ENCODE peak calls at places on chromosomes 3 and 15, in nine cellular contexts. One of them, this sample, is unnamed.

GRCh38 chr3:141305436-141305835 is 62.9 kb upstream of the ZBTB38 start:
- DNase-seq in B cell: no peak
- DNase-seq in NCI-H774: no peak
- DNase-seq in T1000: peak
- DNase-seq in effector CD4-positive, alpha-beta T cell: no peak
- DNase-seq in cardiac fibroblast: peak
- DNase-seq in suprapubic skin: no peak
- DNase-seq in OCI-M1: no peak
- DNase-seq in occipital lobe: no peak
- DNase-seq in this sample: no peak

GRCh38 chr15:27835233-27835939 is 263.7 kb downstream of the OCA2 start:
- DNase-seq in B cell: no peak
- DNase-seq in NCI-H774: no peak
- DNase-seq in T1000: no peak
- DNase-seq in effector CD4-positive, alpha-beta T cell: no peak
- DNase-seq in cardiac fibroblast: no peak
- DNase-seq in suprapubic skin: no peak
- DNase-seq in OCI-M1: no peak
- DNase-seq in occipital lobe: no peak
- DNase-seq in this sample: no peak

GRCh38 chr3:127684871-127685707 is 12.3 kb downstream of the ABTB1 start:
- DNase-seq in B cell: no peak
- DNase-seq in NCI-H774: no peak
- DNase-seq in T1000: no peak
- DNase-seq in effector CD4-positive, alpha-beta T cell: no peak
- DNase-seq in cardiac fibroblast: no peak
- DNase-seq in suprapubic skin: peak
- DNase-seq in OCI-M1: no peak
- DNase-seq in occipital lobe: no peak
- DNase-seq in this sample: no peak

GRCh38 chr3:192887047-192887446 is 30.6 kb downstream of the MB21D2 start:
- DNase-seq in B cell: no peak
- DNase-seq in NCI-H774: no peak
- DNase-seq in T1000: no peak
- DNase-seq in effector CD4-positive, alpha-beta T cell: no peak
- DNase-seq in cardiac fibroblast: peak
- DNase-seq in suprapubic skin: no peak
- DNase-seq in OCI-M1: no peak
- DNase-seq in occipital lobe: no peak
- DNase-seq in this sample: no peak

GRCh38 chr3:60017631-60018030 is 967.8 kb upstream of the CFAP20DC start:
- DNase-seq in B cell: no peak
- DNase-seq in NCI-H774: no peak
- DNase-seq in T1000: no peak
- DNase-seq in effector CD4-positive, alpha-beta T cell: peak
- DNase-seq in cardiac fibroblast: no peak
- DNase-seq in suprapubic skin: no peak
- DNase-seq in OCI-M1: peak
- DNase-seq in occipital lobe: no peak
- DNase-seq in this sample: no peak

GRCh38 chr3:141152130-141152529 is 79.5 kb upstream of the PXYLP1 start:
- DNase-seq in B cell: no peak
- DNase-seq in NCI-H774: no peak
- DNase-seq in T1000: no peak
- DNase-seq in effector CD4-positive, alpha-beta T cell: no peak
- DNase-seq in cardiac fibroblast: no peak
- DNase-seq in suprapubic skin: no peak
- DNase-seq in OCI-M1: no peak
- DNase-seq in occipital lobe: no peak
- DNase-seq in this sample: no peak

GRCh38 chr3:108620250-108620649 is 30.7 kb downstream of the DZIP3 start:
- DNase-seq in B cell: no peak
- DNase-seq in NCI-H774: no peak
- DNase-seq in T1000: no peak
- DNase-seq in effector CD4-positive, alpha-beta T cell: no peak
- DNase-seq in cardiac fibroblast: no peak
- DNase-seq in suprapubic skin: no peak
- DNase-seq in OCI-M1: no peak
- DNase-seq in occipital lobe: no peak
- DNase-seq in this sample: no peak

GRCh38 chr3:190017575-190018288 is 103.0 kb downstream of the P3H2 start:
- DNase-seq in B cell: no peak
- DNase-seq in NCI-H774: no peak
- DNase-seq in T1000: peak
- DNase-seq in effector CD4-positive, alpha-beta T cell: no peak
- DNase-seq in cardiac fibroblast: peak
- DNase-seq in suprapubic skin: no peak
- DNase-seq in OCI-M1: peak
- DNase-seq in occipital lobe: no peak
- DNase-seq in this sample: no peak

GRCh38 chr15:48089664-48090063 is 31.1 kb upstream of the SLC24A5 start:
- DNase-seq in B cell: no peak
- DNase-seq in NCI-H774: no peak
- DNase-seq in T1000: no peak
- DNase-seq in effector CD4-positive, alpha-beta T cell: no peak
- DNase-seq in cardiac fibroblast: no peak
- DNase-seq in suprapubic skin: no peak
- DNase-seq in OCI-M1: no peak
- DNase-seq in occipital lobe: no peak
- DNase-seq in this sample: no peak

GRCh38 chr3:165640970-165641369 is 196.3 kb downstream of the BCHE start:
- DNase-seq in B cell: no peak
- DNase-seq in NCI-H774: peak
- DNase-seq in T1000: no peak
- DNase-seq in effector CD4-positive, alpha-beta T cell: no peak
- DNase-seq in cardiac fibroblast: no peak
- DNase-seq in suprapubic skin: no peak
- DNase-seq in OCI-M1: no peak
- DNase-seq in occipital lobe: no peak
- DNase-seq in this sample: no peak

This sample was measured in AG04449.